ENCODE peak calls at places on chromosomes 5 and 9, in seven cellular contexts. H is Karpas-422, I is endothelial cell, A is lower lobe of right lung, R is COR-L47, X is GM12892, O is NCI-H2029 treated with DMSO at 0.1 percent for 48 hours. W is an unnamed sample.

GRCh38 chr9:17004500-17004899 is 130.3 kb upstream of the CNTLN start:
- DNase-seq in A (no peak), O (no peak), X (no peak), R (no peak), I (no peak), H (no peak), W (no peak)

GRCh38 chr5:154199671-154200220 is 9.2 kb downstream of the GALNT10 start:
- DNase-seq in H (no peak), I (no peak), R (no peak), A (no peak), O (no peak), X (no peak), W (no peak)

GRCh38 chr9:37559125-37559524 is 17.1 kb downstream of the FBXO10 start:
- DNase-seq in A (no peak), O (no peak), X (no peak), H (no peak), I (no peak), R (no peak), W (no peak)

GRCh38 chr9:134192951-134193731 is 28.8 kb upstream of the RNU6ATAC start:
- DNase-seq in I (no peak), O (no peak), X (no peak), H (no peak), A (peak; percentile 63), R (no peak), W (no peak)

GRCh38 chr9:91795500-91796241 is 154.4 kb downstream of the ROR2 start:
- DNase-seq in X (no peak), A (no peak), H (no peak), R (peak; percentile 39), O (no peak), I (no peak), W (no peak)

GRCh38 chr9:70485273-70485858 is 70.9 kb upstream of the KLF9 start:
- DNase-seq in X (no peak), R (no peak), O (no peak), A (no peak), I (no peak), H (no peak), W (no peak)

GRCh38 chr5:131794596-131794995 is 2.2 kb downstream of the FNIP1 start:
- DNase-seq in A (no peak), X (peak; percentile 15), H (no peak), I (no peak), R (no peak), O (no peak), W (no peak)

GRCh38 chr5:923473-923873 is 30.8 kb downstream of the TRIP13 start:
- DNase-seq in R (peak; percentile 65), X (peak; percentile 79), I (peak; percentile 92), A (peak; percentile 85), O (peak; percentile 53), H (peak; percentile 85), W (peak; percentile 79)

GRCh38 chr9:4292781-4293180 is 7.1 kb downstream of the GLIS3 start:
- DNase-seq in X (no peak), O (no peak), I (no peak), R (no peak), H (no peak), A (no peak), W (no peak)

GRCh38 chr9:137168907-137169763 is 716 bp downstream of the LRRC26 start:
- DNase-seq in R (peak; percentile 92), H (peak; percentile 66), I (peak; percentile 34), X (peak; percentile 75), O (peak; percentile 52), A (no peak), W (peak; percentile 41)

GRCh38 chr5:54115768-54116403 is 194.5 kb downstream of the ARL15 start:
- DNase-seq in A (no peak), I (no peak), O (no peak), X (no peak), R (no peak), H (no peak), W (no peak)

GRCh38 chr9:132756214-132756799 is 86.0 kb downstream of the GTF3C4 start:
- DNase-seq in A (no peak), R (no peak), O (no peak), X (no peak), I (no peak), H (no peak), W (no peak)

GRCh38 chr5:79774171-79774854 is 84.7 kb downstream of the CMYA5 start:
- DNase-seq in X (no peak), H (peak; percentile 57), O (no peak), I (peak; percentile 33), A (no peak), R (peak; percentile 26), W (no peak)

GRCh38 chr9:133427658-133428348 is 5.6 kb downstream of the ADAMTS13 start:
- DNase-seq in X (no peak), R (no peak), A (no peak), O (no peak), I (no peak), H (no peak), W (no peak)